ENCODE peak calls at places on chromosomes 3 and 15, in eight cellular contexts. A is fibroblast of lung, J is pancreas, X is breast epithelium, S is neural progenitor cell, K is cardiac muscle cell, G is esophagus squamous epithelium, V is heart right ventricle. Q is an unnamed sample. For H3K9me3 and H3K27me3, the result is how much of the 10 kb centered on the place peaks cover.

GRCh38 chr3:53813229-53813628 is 33.0 kb downstream of the CHDH start:
- DNase-seq in J (no peak), G (no peak), K (no peak), V (no peak), S (no peak), A (no peak), X (no peak), Q (no peak)

GRCh38 chr3:166829896-166830295 is 550.2 kb downstream of the ZBBX start:
- DNase-seq in K (no peak), V (no peak), J (no peak), S (no peak), X (no peak), A (no peak), G (no peak), Q (no peak)

GRCh38 chr3:43797794-43798193 is 107.1 kb downstream of the ABHD5 start:
- DNase-seq in G (no peak), J (no peak), S (no peak), A (no peak), K (no peak), V (no peak), X (no peak), Q (no peak)

GRCh38 chr15:51499379-51499976 is 123.1 kb downstream of the DMXL2 start:
- DNase-seq in J (no peak), G (no peak), A (peak), X (no peak), K (peak), S (peak), V (no peak), Q (no peak)

GRCh38 chr3:42751609-42752008 is 21.4 kb downstream of the CCDC13 start:
- DNase-seq in K (no peak), G (no peak), A (no peak), X (no peak), V (no peak), S (no peak), J (no peak), Q (no peak)

GRCh38 chr3:19725000-19725399 is 209.0 kb downstream of the EFHB start:
- DNase-seq in X (no peak), V (no peak), K (no peak), S (peak), G (no peak), J (no peak), A (no peak), Q (no peak)

GRCh38 chr15:33137101-33137500 is 57.4 kb downstream of the FMN1 start:
- DNase-seq in V (no peak), K (no peak), S (no peak), G (no peak), A (no peak), X (no peak), J (no peak), Q (no peak)

GRCh38 chr3:148400754-148401153 is 296.9 kb upstream of the AGTR1 start:
- DNase-seq in S (no peak), A (no peak), J (no peak), V (no peak), K (no peak), G (no peak), X (no peak), Q (no peak)

GRCh38 chr3:117692416-117692995 is 982.9 kb downstream of the TUSC7 start:
- DNase-seq in A (peak), K (no peak), G (no peak), S (no peak), J (no peak), V (no peak), X (no peak), Q (no peak)

GRCh38 chr3:192915724-192916123 is 1.9 kb downstream of the MB21D2 start:
- DNase-seq in J (no peak), X (no peak), K (no peak), G (no peak), A (peak), V (no peak), S (peak), Q (no peak)

GRCh38 chr3:151428386-151428785 is 32.5 kb downstream of the IGSF10 start:
- DNase-seq in V (no peak), S (no peak), X (no peak), G (no peak), A (no peak), J (no peak), K (no peak), Q (no peak)

GRCh38 chr15:87669846-87670245 is 586.7 kb downstream of the NTRK3 start:
- DNase-seq in J (no peak), K (no peak), A (no peak), V (no peak), X (no peak), S (no peak), G (no peak), Q (no peak)

GRCh38 chr3:115648559-115648958 is 25.2 kb downstream of the GAP43 start:
- DNase-seq in G (no peak), S (no peak), A (peak), V (no peak), X (no peak), K (no peak), J (no peak), Q (no peak)

GRCh38 chr15:39785139-39785538 is 2.5 kb upstream of the FSIP1 start:
- DNase-seq in J (no peak), K (no peak), X (no peak), G (no peak), A (no peak), V (no peak), S (no peak), Q (no peak)

GRCh38 chr15:38707802-38708671 is 143.4 kb upstream of the RASGRP1 start:
- DNase-seq in S (peak), X (peak), J (no peak), V (peak), K (peak), G (no peak), A (peak), Q (no peak)

GRCh38 chr3:14434541-14435151 is 32.2 kb downstream of the SLC6A6 start:
- DNase-seq in V (peak), J (no peak), A (no peak), S (no peak), G (no peak), X (peak), K (no peak), Q (peak)

GRCh38 chr3:149576071-149576564 is 81.7 kb downstream of the WWTR1 start:
- DNase-seq in V (peak), J (no peak), S (peak), X (no peak), K (no peak), G (no peak), A (peak), Q (no peak)

GRCh38 chr3:14605744-14606143 is 45.8 kb upstream of the CCDC174 start:
- DNase-seq in X (no peak), V (no peak), S (no peak), J (no peak), A (no peak), K (no peak), G (no peak), Q (no peak)

GRCh38 chr3:129161860-129162271 is 1.0 kb upstream of the ISY1 start:
- DNase-seq in X (no peak), V (no peak), S (peak), K (no peak), A (peak), J (no peak), G (no peak), Q (no peak)

GRCh38 chr15:74343797-74344127 is 23.7 kb downstream of the CYP11A1 start:
- DNase-seq in K (no peak), A (no peak), J (no peak), G (no peak), V (no peak), X (no peak), S (no peak), Q (no peak)

GRCh38 chr3:45890405-45890804 is 4.1 kb downstream of the CCR9 start:
- DNase-seq in K (peak), A (no peak), S (no peak), V (no peak), J (no peak), G (no peak), X (peak), Q (no peak)

GRCh38 chr15:65067645-65068416 is at the start of gene RASL12:
- DNase-seq in X (no peak), V (no peak), J (no peak), S (peak), G (no peak), A (no peak), K (peak), Q (peak)

GRCh38 chr3:46549408-46549904 is 16.6 kb downstream of the LRRC2 start:
- DNase-seq in J (no peak), K (no peak), S (no peak), A (peak), X (no peak), G (no peak), V (no peak), Q (no peak)

GRCh38 chr3:101676219-101676764 is 640 bp downstream of the ZBTB11 start:
- DNase-seq in A (peak), J (peak), G (no peak), S (peak), X (peak), K (peak), V (peak), Q (peak)

GRCh38 chr3:62604301-62604700 is 231.0 kb upstream of the FEZF2 start:
- DNase-seq in J (no peak), A (peak), G (no peak), S (no peak), K (no peak), X (no peak), V (no peak), Q (no peak)

GRCh38 chr15:82655606-82656005 is 8.4 kb upstream of the CPEB1 start:
- DNase-seq in G (no peak), K (no peak), V (no peak), A (no peak), J (no peak), S (no peak), X (no peak), Q (no peak)

GRCh38 chr15:89855948-89856347 is 37.8 kb downstream of the AP3S2 start:
- DNase-seq in G (no peak), A (no peak), X (no peak), S (no peak), J (no peak), K (no peak), V (no peak), Q (no peak)

GRCh38 chr3:189745622-189746021 is 114.4 kb downstream of the TP63 start:
- DNase-seq in K (no peak), G (no peak), S (no peak), X (no peak), A (no peak), J (no peak), V (no peak), Q (no peak)

GRCh38 chr15:55319537-55320325 is 709 bp downstream of the PIGB start:
- DNase-seq in K (no peak), X (no peak), S (peak), G (no peak), V (no peak), J (no peak), A (peak), Q (no peak)

GRCh38 chr3:108088697-108089096 is 2.1 kb downstream of the CD47 start:
- DNase-seq in S (no peak), V (no peak), X (no peak), A (peak), K (no peak), J (no peak), G (no peak), Q (no peak)

GRCh38 chr3:122572940-122573412 is 4.5 kb upstream of the PARP15 start:
- DNase-seq in S (peak), A (peak), K (no peak), J (no peak), V (no peak), X (no peak), G (no peak), Q (no peak)

GRCh38 chr15:69288531-69289311 is 10.0 kb upstream of the PAQR5 start:
- DNase-seq in G (no peak), X (peak), S (no peak), A (no peak), K (no peak), J (no peak), V (no peak), Q (no peak)

GRCh38 chr15:90151989-90152645 is 49.0 kb upstream of the SEMA4B start:
- DNase-seq in A (no peak), X (peak), J (no peak), S (peak), V (no peak), G (no peak), K (peak), Q (no peak)

GRCh38 chr15:60362318-60363023 is 35.3 kb downstream of the ANXA2 start:
- DNase-seq in G (no peak), S (no peak), K (no peak), J (no peak), X (no peak), V (no peak), A (peak), Q (no peak)

GRCh38 chr15:70761931-70762468 is 1.4 kb downstream of the UACA start:
- DNase-seq in A (no peak), S (no peak), G (no peak), K (no peak), X (no peak), J (no peak), V (no peak), Q (no peak)

GRCh38 chr3:59286791-59287531 is 237.1 kb upstream of the CFAP20DC start:
- DNase-seq in G (no peak), V (peak), J (peak), X (no peak), A (peak), K (peak), S (no peak), Q (no peak)

GRCh38 chr15:97849183-97849582 is 111.3 kb upstream of the ARRDC4 start:
- DNase-seq in S (no peak), G (no peak), X (no peak), A (no peak), K (no peak), J (no peak), V (no peak), Q (no peak)
- TF ChIP-seq CTCF in S (peak), G (no peak), X (no peak), A (no peak), K (no peak), J (no peak), V (no peak), Q (no peak)

DNA sequence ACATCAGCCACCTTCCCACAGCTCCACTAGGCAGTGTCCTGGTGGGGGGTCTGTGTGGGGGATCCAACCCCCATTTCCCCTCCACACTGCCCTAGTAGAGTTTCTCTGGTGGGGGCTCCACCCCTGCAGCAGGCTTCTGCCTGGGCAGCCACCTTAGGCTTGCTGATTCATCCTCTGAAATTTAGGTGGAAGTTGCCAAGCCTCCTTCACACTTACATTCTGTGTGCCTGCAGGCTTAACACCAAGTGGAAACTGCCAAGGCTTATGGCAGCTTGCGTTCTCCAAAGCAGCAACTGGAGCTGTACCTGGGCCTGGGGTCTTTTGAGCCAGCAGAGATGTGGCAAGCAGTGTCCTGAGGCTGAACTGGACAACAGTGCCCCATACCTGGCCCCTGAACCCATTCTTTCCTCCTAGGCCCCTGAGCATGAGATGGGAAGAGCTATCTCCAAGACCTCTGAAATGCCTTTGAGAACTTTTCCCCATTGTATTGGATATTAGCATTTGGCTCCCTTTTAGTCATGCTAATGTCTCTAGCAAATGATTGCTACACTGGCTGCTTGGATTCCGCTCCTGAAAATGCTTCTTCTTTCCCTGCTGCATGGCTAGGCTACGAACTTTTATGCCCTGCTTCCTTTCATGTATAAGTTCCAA is 32.5 kb downstream of the CPN2 start:
- DNase-seq in V (no peak), K (no peak), X (no peak), G (no peak), A (peak), S (no peak), J (no peak), Q (no peak)
- H3K9me3 ChIP-seq in V (under half), K (under half), X (under half), G (under half), A (under half), S (under half), J (under half), Q (under half)

GRCh38 chr3:26202169-26202568 is 412.3 kb downstream of the OXSM start:
- DNase-seq in A (no peak), G (no peak), K (no peak), V (no peak), X (no peak), J (no peak), S (peak), Q (no peak)

GRCh38 chr3:26193558-26193957 is 403.7 kb downstream of the OXSM start:
- DNase-seq in G (no peak), X (no peak), S (no peak), J (no peak), V (no peak), A (no peak), K (no peak), Q (no peak)

DNA sequence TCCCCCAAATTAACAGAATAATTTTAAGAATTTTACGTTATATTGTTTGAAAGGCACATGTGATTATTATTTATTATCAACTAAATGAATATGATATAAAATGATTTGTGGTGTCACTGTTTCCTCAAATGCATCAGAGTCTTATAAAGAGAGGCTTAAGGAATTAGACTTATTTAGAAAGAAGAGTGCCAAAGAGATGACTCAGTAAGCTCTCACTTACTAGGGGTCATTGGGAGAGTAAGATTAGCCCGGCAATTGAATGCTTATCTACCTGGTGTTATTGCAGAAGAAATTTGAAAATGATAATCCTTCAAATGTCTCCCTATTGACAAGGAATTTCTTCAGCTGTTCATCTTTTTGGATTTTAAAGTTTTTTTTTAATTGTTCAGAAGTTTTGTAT is 408.7 kb downstream of the OXSM start:
- DNase-seq in X (no peak), S (no peak), J (no peak), A (no peak), V (no peak), K (no peak), G (no peak), Q (no peak)
- H3K27me3 ChIP-seq in X (under half), S (under half), J (under half), A (under half), V (under half), K (under half), G (under half), Q (under half)

GRCh38 chr3:113894927-113895326 is 52.9 kb upstream of the ZDHHC23 start:
- DNase-seq in S (no peak), G (no peak), A (no peak), J (no peak), K (no peak), X (no peak), V (no peak), Q (no peak)

GRCh38 chr3:113895964-113896363 is 51.8 kb upstream of the ZDHHC23 start:
- DNase-seq in X (no peak), J (no peak), V (no peak), G (no peak), S (no peak), A (no peak), K (no peak), Q (no peak)

GRCh38 chr3:113885050-113885449 is 46.5 kb downstream of the GRAMD1C start:
- DNase-seq in X (no peak), V (no peak), J (no peak), A (no peak), K (no peak), S (no peak), G (no peak), Q (no peak)

DNA sequence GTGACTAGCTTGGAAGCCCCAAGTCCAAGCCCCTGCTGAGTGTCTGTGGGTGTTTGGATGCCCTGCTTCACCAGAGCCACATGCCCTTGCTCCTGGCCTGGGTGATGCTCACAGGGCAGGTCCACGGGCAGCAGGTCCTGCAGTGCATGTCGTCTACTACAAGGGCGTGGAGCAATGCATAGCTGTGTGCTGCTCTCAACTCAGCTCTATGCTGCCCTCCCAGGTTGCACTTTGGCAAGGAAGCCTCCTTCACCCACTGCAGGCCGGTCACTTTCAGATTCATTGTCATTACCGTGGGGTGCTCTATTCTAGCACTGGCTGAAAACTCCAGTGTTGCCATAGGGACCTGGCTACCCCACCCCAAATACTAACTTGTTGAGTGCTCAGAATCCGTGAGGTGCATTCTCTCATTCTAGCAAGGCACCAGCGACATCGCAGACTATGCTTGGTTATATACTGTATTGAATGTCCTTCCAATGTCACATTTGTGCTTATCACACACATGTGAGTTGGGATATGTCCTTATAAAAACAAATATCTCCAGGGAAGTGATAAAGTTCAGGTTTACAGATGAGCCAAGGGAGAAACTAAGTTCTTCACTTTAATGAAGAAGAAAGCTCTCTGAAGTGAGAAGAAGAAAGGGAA is 51.8 kb downstream of the GRAMD1C start:
- DNase-seq in S (peak), K (no peak), V (no peak), J (no peak), X (no peak), G (no peak), A (no peak), Q (no peak)
- TF ChIP-seq CTCF in S (no peak), K (no peak), V (no peak), J (no peak), X (no peak), G (no peak), A (no peak), Q (no peak)

Q was measured in heart left ventricle.